ENCODE peak calls at places on chromosome 1, in ten cellular contexts. H is heart right ventricle, V is lower leg skin, N is gastrocnemius medialis, C is lung, W is tibial nerve, A is foreskin fibroblast, T is prostate gland, Q is AG04449, G is OCI-LY7. P is an unnamed sample.

GRCh38 chr1:237470712-237471310 is 419.9 kb downstream of the ZP4 start:
- DNase-seq in V (no peak), C (no peak), H (peak), T (no peak), A (no peak), W (no peak), N (no peak), Q (no peak), G (no peak), P (no peak)

GRCh38 chr1:224623743-224624333 is 7.7 kb downstream of the CNIH3 start:
- DNase-seq in T (no peak), G (peak), A (peak), V (no peak), W (no peak), N (no peak), H (no peak), Q (peak), C (no peak), P (no peak)

GRCh38 chr1:216500273-216500967 is 77.2 kb upstream of the USH2A start:
- DNase-seq in H (no peak), G (no peak), V (no peak), N (no peak), W (no peak), Q (no peak), C (no peak), A (no peak), T (no peak), P (no peak)

GRCh38 chr1:175656416-175656815 is 87.0 kb downstream of the TNR start:
- DNase-seq in W (no peak), N (no peak), Q (no peak), A (no peak), T (no peak), G (no peak), C (no peak), H (no peak), V (peak), P (no peak)

GRCh38 chr1:65279092-65279448 is 30.3 kb upstream of the DNAJC6 start:
- DNase-seq in N (no peak), H (peak), T (no peak), W (no peak), Q (no peak), G (peak), C (no peak), V (no peak), A (no peak), P (no peak)

GRCh38 chr1:93288558-93288957 is 57.1 kb upstream of the DR1 start:
- DNase-seq in Q (no peak), N (no peak), T (no peak), V (no peak), W (no peak), A (no peak), H (no peak), G (no peak), C (peak), P (no peak)

GRCh38 chr1:197733324-197733723 is 42.0 kb downstream of the DENND1B start:
- DNase-seq in A (no peak), V (no peak), N (no peak), H (no peak), G (no peak), C (no peak), T (no peak), Q (no peak), W (no peak), P (no peak)

GRCh38 chr1:160606611-160607010 is 27.3 kb upstream of the CD84 start:
- DNase-seq in H (no peak), C (no peak), N (no peak), G (no peak), A (no peak), W (no peak), V (no peak), Q (no peak), T (no peak), P (no peak)

GRCh38 chr1:10530756-10531155 is 56.0 kb downstream of the PEX14 start:
- DNase-seq in N (no peak), T (no peak), Q (peak), H (no peak), W (no peak), G (no peak), V (no peak), A (no peak), C (no peak), P (no peak)

GRCh38 chr1:212981025-212981495 is 30.7 kb downstream of the VASH2 start:
- DNase-seq in H (peak), V (peak), T (peak), N (no peak), W (no peak), A (no peak), G (no peak), C (peak), Q (no peak), P (peak)

GRCh38 chr1:54857741-54858665 is 29.0 kb downstream of the DHCR24 start:
- DNase-seq in W (no peak), G (no peak), V (peak), T (no peak), C (no peak), A (peak), H (no peak), Q (no peak), N (no peak), P (peak)

GRCh38 chr1:19208710-19209438 is 1.2 kb downstream of the UBR4 start:
- DNase-seq in G (no peak), W (no peak), A (peak), T (no peak), H (no peak), C (no peak), N (no peak), V (no peak), Q (no peak), P (peak)

GRCh38 chr1:184945678-184946412 is 28.5 kb downstream of the NIBAN1 start:
- DNase-seq in H (no peak), V (no peak), G (no peak), N (no peak), C (no peak), W (no peak), T (no peak), Q (no peak), A (peak), P (no peak)

GRCh38 chr1:22177354-22178003 is 34.6 kb upstream of the WNT4 start:
- DNase-seq in G (no peak), T (no peak), H (no peak), V (no peak), C (no peak), Q (no peak), A (no peak), N (no peak), W (no peak), P (no peak)

GRCh38 chr1:36924282-36924791 is 110.0 kb downstream of the GRIK3 start:
- DNase-seq in V (peak), H (peak), A (peak), W (peak), G (peak), C (peak), Q (no peak), N (no peak), T (peak), P (no peak)

GRCh38 chr1:154881820-154882535 is 11.9 kb upstream of the KCNN3 start:
- DNase-seq in T (no peak), A (no peak), V (peak), C (no peak), G (no peak), Q (no peak), H (no peak), N (no peak), W (no peak), P (no peak)

GRCh38 chr1:20486457-20487235 is 636 bp upstream of the CAMK2N1 start:
- DNase-seq in H (peak), T (peak), G (no peak), A (peak), W (no peak), N (peak), V (peak), Q (no peak), C (no peak), P (no peak)

GRCh38 chr1:151510020-151510405 is 1.2 kb upstream of the CGN start:
- DNase-seq in V (no peak), C (no peak), H (no peak), T (no peak), N (no peak), W (no peak), G (no peak), Q (no peak), A (no peak), P (no peak)

GRCh38 chr1:172581779-172582178 is 48.8 kb downstream of the SUCO start:
- DNase-seq in T (no peak), G (no peak), W (no peak), Q (peak), V (no peak), H (no peak), N (no peak), C (no peak), A (no peak), P (no peak)

GRCh38 chr1:4173731-4174130 is 273.7 kb upstream of the C1orf174 start:
- DNase-seq in G (no peak), Q (no peak), C (no peak), T (no peak), A (no peak), H (no peak), W (no peak), N (no peak), V (peak), P (no peak)

GRCh38 chr1:24656046-24656445 is 12.9 kb downstream of the SRRM1 start:
- DNase-seq in V (no peak), G (no peak), H (no peak), T (no peak), A (no peak), Q (no peak), N (no peak), W (no peak), C (no peak), P (no peak)

DNA sequence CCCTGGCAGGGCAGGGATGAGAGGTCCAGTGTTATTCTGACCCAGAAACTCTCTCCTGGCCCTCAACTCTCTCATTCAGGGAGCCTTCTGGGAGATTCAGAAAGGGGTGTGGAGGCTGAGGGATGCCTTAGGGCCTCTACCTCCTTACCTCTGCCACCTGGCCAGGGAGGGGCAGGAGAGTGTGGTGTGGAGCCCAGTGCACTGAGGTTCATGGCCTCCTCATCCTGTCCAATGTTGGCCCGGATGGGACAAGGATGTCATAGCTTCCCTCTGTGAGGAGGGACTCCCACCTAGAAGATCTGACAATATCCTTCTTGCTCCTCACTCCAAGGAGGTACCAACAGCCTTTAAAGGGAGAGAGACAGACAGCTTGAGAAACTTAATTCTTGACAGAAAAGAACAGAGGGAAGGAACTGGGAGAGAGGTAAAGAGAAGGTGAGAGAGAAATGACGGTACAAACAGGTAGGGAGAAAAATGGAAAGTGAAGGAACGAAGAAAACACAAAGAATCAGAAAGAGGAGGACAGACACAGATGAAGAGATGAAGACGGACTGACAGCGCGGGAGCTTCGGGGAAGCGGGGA is 783 bp downstream of the BEND5 start:
- DNase-seq in H (no peak), V (no peak), W (no peak), C (no peak), N (no peak), T (no peak), A (no peak), G (no peak), Q (no peak), P (no peak)
- H3K4me3 ChIP-seq in H (peak), V (no peak), W (peak), C (peak), N (peak), T (peak), A (peak), G (no peak), Q (peak), P (peak)

GRCh38 chr1:222387020-222387816 is 160.7 kb downstream of the HHIPL2 start:
- DNase-seq in A (no peak), W (no peak), N (no peak), C (no peak), H (no peak), G (no peak), V (no peak), Q (no peak), T (no peak), P (no peak)

GRCh38 chr1:222384536-222384935 is 163.4 kb downstream of the HHIPL2 start:
- DNase-seq in V (no peak), N (no peak), C (no peak), H (no peak), G (no peak), Q (no peak), A (no peak), W (no peak), T (no peak), P (no peak)

GRCh38 chr1:222385262-222385661 is 162.6 kb downstream of the HHIPL2 start:
- DNase-seq in N (no peak), V (no peak), C (no peak), H (no peak), W (no peak), A (no peak), T (no peak), G (no peak), Q (no peak), P (no peak)

GRCh38 chr1:222385973-222386372 is 161.9 kb downstream of the HHIPL2 start:
- DNase-seq in W (no peak), N (no peak), T (no peak), G (no peak), C (no peak), Q (no peak), V (no peak), A (no peak), H (no peak), P (no peak)

GRCh38 chr1:222382171-222382570 is 165.7 kb downstream of the HHIPL2 start:
- DNase-seq in V (no peak), T (no peak), A (no peak), G (no peak), W (no peak), H (no peak), C (no peak), N (no peak), Q (no peak), P (no peak)
- TF ChIP-seq CTCF in V (no peak), T (no peak), A (no peak), G (no peak), W (no peak), H (no peak), C (no peak), N (no peak), Q (no peak), P (no peak)

GRCh38 chr1:116164056-116164889 is 53.1 kb downstream of the MAB21L3 start:
- DNase-seq in N (no peak), T (no peak), W (no peak), C (no peak), V (no peak), G (no peak), Q (no peak), A (no peak), H (peak), P (no peak)
- H3K4me3 ChIP-seq in N (no peak), T (no peak), W (no peak), C (no peak), V (no peak), G (no peak), Q (peak), A (peak), H (no peak), P (no peak)

DNA sequence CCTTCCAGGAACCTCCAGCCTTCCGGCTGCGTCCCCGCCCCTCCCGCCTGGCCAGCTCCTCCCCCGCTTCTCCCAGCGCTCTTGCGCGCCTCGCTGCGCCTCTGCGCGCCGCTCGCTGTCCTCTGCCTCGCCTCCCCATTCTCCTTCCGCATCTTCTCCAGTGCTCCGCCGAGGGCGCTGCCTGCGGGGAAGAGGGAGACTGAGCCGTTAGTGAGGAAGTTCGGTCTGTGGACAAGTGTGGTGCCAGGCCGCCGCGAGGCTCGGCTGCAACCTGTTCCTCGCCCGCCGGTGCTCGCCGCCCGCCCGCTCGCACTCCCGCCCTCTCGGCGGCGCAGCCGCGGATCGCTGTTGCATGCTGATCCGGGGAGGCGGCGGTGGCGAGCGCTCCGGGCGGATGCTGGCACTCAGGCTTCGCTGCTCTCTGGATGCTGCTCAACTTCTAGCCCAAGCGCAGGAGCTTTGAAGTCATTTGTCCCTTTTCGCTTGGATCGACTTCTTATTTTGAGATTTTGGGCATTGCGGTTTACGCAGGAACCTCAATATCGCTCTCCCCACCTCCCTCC is 715 bp upstream of the CACNA1E start:
- DNase-seq in N (no peak), V (no peak), H (peak), T (peak), W (no peak), A (peak), Q (no peak), G (no peak), C (no peak), P (no peak)
- TF ChIP-seq CTCF in N (no peak), V (no peak), H (no peak), T (peak), W (no peak), A (no peak), Q (no peak), G (no peak), C (no peak), P (no peak)

GRCh38 chr1:114180742-114181141 is 27.1 kb upstream of the SYT6 start:
- DNase-seq in A (no peak), Q (no peak), V (no peak), C (no peak), H (no peak), W (no peak), G (no peak), N (no peak), T (no peak), P (no peak)
- H3K4me3 ChIP-seq in A (no peak), Q (no peak), V (no peak), C (no peak), H (no peak), W (no peak), G (no peak), N (no peak), T (no peak), P (no peak)

DNA sequence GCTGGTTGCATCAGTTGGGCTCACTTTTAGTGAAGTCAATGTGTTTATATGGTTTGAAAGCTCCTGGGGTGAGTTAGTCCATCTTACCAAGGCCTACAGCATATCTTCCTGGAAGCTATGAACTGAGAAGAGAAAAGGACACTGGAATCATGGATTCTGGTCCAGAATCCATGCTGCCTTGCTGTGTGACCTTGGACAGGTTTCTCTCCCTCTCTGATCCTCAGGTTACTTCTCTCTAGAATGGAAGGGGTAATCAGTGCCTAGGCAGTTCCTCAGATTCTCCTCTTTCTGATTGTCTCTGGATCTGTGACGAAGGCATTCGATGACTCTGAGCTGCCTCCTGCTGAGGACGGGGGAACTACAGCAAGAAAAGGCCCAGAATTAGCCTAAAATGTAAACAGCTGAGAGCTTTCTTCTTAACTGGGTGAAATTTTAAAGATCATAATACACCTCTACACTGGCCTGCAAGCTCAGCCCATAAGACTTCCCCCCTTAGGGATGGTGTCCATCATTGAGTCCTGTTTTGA is 425.0 kb upstream of the VAMP3 start:
- DNase-seq in T (no peak), G (no peak), H (no peak), V (no peak), W (no peak), C (no peak), Q (no peak), A (no peak), N (no peak), P (no peak)
- TF ChIP-seq CTCF in T (no peak), G (no peak), H (no peak), V (no peak), W (no peak), C (no peak), Q (no peak), A (no peak), N (no peak), P (no peak)

GRCh38 chr1:53414632-53415031 is 44.6 kb upstream of the DMRTB1 start:
- DNase-seq in H (no peak), G (no peak), A (no peak), N (no peak), C (no peak), W (no peak), V (peak), T (no peak), Q (no peak), P (no peak)
- H3K4me3 ChIP-seq in H (no peak), G (no peak), A (no peak), N (no peak), C (no peak), W (no peak), V (no peak), T (no peak), Q (no peak), P (no peak)

DNA sequence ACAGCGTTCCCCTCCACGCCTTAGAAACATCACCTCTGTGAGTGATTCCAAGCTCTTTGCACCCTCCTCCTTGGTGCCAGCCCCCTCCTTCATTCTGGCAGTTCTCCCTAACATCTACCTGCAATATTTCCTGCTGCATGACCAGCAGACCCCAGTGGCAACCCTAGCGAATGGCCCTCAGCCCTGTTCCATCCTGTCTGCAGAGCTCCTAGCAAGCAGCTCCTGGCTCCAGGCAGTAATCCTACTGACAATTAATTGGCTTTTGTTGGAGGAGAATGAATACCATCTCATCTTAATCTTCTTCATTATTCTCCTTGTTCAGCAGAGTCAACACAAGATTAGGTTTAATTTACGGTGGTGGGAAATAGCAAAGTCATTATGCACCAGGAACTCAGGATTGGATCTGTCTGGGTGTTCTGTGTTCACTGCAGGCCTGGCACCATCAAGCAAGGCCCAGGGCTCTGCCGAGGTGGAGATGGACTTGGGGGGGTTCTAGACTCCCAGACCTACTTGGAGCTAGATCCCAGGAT is 12.4 kb downstream of the FBXO2 start:
- DNase-seq in V (no peak), W (no peak), Q (no peak), A (no peak), T (no peak), H (no peak), G (no peak), C (no peak), N (no peak), P (no peak)
- TF ChIP-seq CTCF in V (no peak), W (no peak), Q (no peak), A (no peak), T (no peak), H (no peak), G (no peak), C (no peak), N (no peak), P (no peak)